ENCODE peak calls at places on chromosomes 12 and 14, in nine cellular contexts. X is RWPE1; S is SK-N-SH; I is Caco-2; L is activated CD4-positive, alpha-beta memory T cell treated with anti-CD3 and anti-CD28 coated beads for 36 hours; V is endothelial cell; E is stimulated activated CD4-positive, alpha-beta T cell treated with anti-CD3 and anti-CD28 coated beads, Interleukin-4, amount 100 ng/mL, for 4 hours; Q is stomach; H is germinal center. D is an unnamed sample.

GRCh38 chr12:129005416-129005815 is 152.1 kb downstream of the GLT1D1 start:
- DNase-seq in L (no peak), H (no peak), S (no peak), X (no peak), I (no peak), Q (no peak), E (no peak), V (no peak), D (no peak)

GRCh38 chr14:23143911-23144310 is 24.9 kb upstream of the CEBPE start:
- DNase-seq in I (no peak), L (no peak), S (no peak), H (no peak), Q (no peak), X (no peak), E (no peak), V (no peak), D (no peak)

GRCh38 chr12:131254374-131254773 is 300.7 kb downstream of the ADGRD1 start:
- DNase-seq in L (no peak), I (no peak), X (no peak), V (no peak), H (no peak), Q (no peak), S (no peak), E (no peak), D (no peak)

GRCh38 chr12:57475271-57476161 is 4.2 kb downstream of the ARHGAP9 start:
- DNase-seq in X (no peak), Q (no peak), V (peak), S (peak), I (no peak), H (no peak), L (peak), E (no peak), D (peak)

GRCh38 chr14:29016050-29016900 is 249.7 kb downstream of the FOXG1 start:
- DNase-seq in V (peak), Q (no peak), I (peak), X (peak), E (no peak), H (peak), L (peak), S (peak), D (peak)

GRCh38 chr12:59164991-59165718 is 244.9 kb upstream of the LRIG3 start:
- DNase-seq in L (no peak), Q (no peak), I (peak), S (peak), E (no peak), V (no peak), H (no peak), X (peak), D (no peak)

GRCh38 chr12:80400591-80400991 is 43.4 kb upstream of the PTPRQ start:
- DNase-seq in E (no peak), H (no peak), X (no peak), Q (no peak), S (peak), I (no peak), V (no peak), L (no peak), D (peak)

GRCh38 chr12:26010293-26010821 is 51.9 kb downstream of the RASSF8 start:
- DNase-seq in X (peak), S (no peak), H (no peak), L (no peak), Q (no peak), E (no peak), V (no peak), I (no peak), D (no peak)

GRCh38 chr12:46787496-46788055 is 38.2 kb downstream of the SLC38A4 start:
- DNase-seq in H (no peak), E (no peak), Q (no peak), X (no peak), V (no peak), L (no peak), S (no peak), I (no peak), D (no peak)

GRCh38 chr12:43444940-43445564 is 107.0 kb downstream of the ADAMTS20 start:
- DNase-seq in H (peak), V (peak), E (peak), S (peak), L (peak), I (peak), Q (peak), X (peak), D (peak)

GRCh38 chr12:47082283-47082962 is 2.7 kb upstream of the AMIGO2 start:
- DNase-seq in S (no peak), V (no peak), E (no peak), L (no peak), I (no peak), H (peak), Q (no peak), X (peak), D (no peak)

GRCh38 chr12:91743727-91744126 is 401.9 kb downstream of the BTG1 start:
- DNase-seq in V (no peak), E (no peak), I (no peak), Q (no peak), H (no peak), L (no peak), X (no peak), S (peak), D (no peak)

GRCh38 chr14:106826833-106827369 is 1300.5 kb downstream of the TMEM121 start:
- DNase-seq in I (no peak), L (no peak), S (no peak), X (no peak), Q (no peak), E (no peak), H (no peak), V (no peak), D (no peak)

GRCh38 chr14:22820731-22821130 is 5.5 kb upstream of the SLC7A7 start:
- DNase-seq in S (no peak), Q (no peak), L (no peak), E (no peak), V (no peak), H (no peak), X (peak), I (peak), D (no peak)

GRCh38 chr12:103805961-103806360 is 35.1 kb downstream of the NT5DC3 start:
- DNase-seq in Q (no peak), E (no peak), S (no peak), V (no peak), I (no peak), L (no peak), X (no peak), H (no peak), D (no peak)

GRCh38 chr12:108600702-108601007 is 2.8 kb upstream of the TMEM119 start:
- DNase-seq in X (no peak), S (no peak), L (no peak), H (no peak), Q (no peak), E (no peak), V (no peak), I (no peak), D (no peak)

GRCh38 chr12:7441216-7441615 is 2.7 kb downstream of the CD163L1 start:
- DNase-seq in I (no peak), E (no peak), L (no peak), S (no peak), X (no peak), H (no peak), V (no peak), Q (no peak), D (no peak)

GRCh38 chr12:47591387-47591786 is 114.4 kb downstream of the RPAP3 start:
- DNase-seq in I (no peak), L (no peak), Q (no peak), S (no peak), V (no peak), X (no peak), E (no peak), H (no peak), D (no peak)

GRCh38 chr12:6700646-6701051 is at the start of gene PIANP:
- DNase-seq in Q (peak), H (peak), V (peak), X (peak), I (peak), E (peak), L (peak), S (peak), D (peak)

GRCh38 chr12:85186236-85186635 is 93.8 kb upstream of the ALX1 start:
- DNase-seq in X (no peak), H (no peak), S (no peak), Q (no peak), E (no peak), I (no peak), V (no peak), L (no peak), D (no peak)

GRCh38 chr12:122730215-122731014 is at the start of gene HCAR1:
- DNase-seq in X (no peak), H (no peak), I (peak), E (peak), Q (peak), V (no peak), L (peak), S (no peak), D (peak)

D was measured in H7.